ENCODE peak calls at places on chromosomes 13 and 19, in nine cellular contexts. P, K, E, D, T, Y, V, R and B are unnamed samples.

GRCh38 chr19:16897572-16898056 is 8.8 kb downstream of the F2RL3 start:
- DNase-seq in P (peak), K (no peak), E (peak), D (no peak), T (no peak), Y (no peak), V (no peak), R (no peak), B (no peak)

GRCh38 chr19:1445932-1446712 is 3.8 kb upstream of the APC2 start:
- DNase-seq in P (no peak), K (no peak), E (no peak), D (no peak), T (no peak), Y (no peak), V (no peak), R (peak), B (peak)

GRCh38 chr19:38134538-38135149 is 89.4 kb downstream of the DPF1 start:
- DNase-seq in P (peak), K (no peak), E (no peak), D (peak), T (peak), Y (no peak), V (peak), R (peak), B (peak)

GRCh38 chr19:55437410-55437809 is 5.7 kb downstream of the SHISA7 start:
- DNase-seq in P (peak), K (no peak), E (no peak), D (peak), T (no peak), Y (no peak), V (no peak), R (peak), B (peak)

GRCh38 chr19:49120868-49121267 is 1.5 kb downstream of the PPFIA3 start:
- DNase-seq in P (no peak), K (no peak), E (no peak), D (no peak), T (no peak), Y (no peak), V (no peak), R (no peak), B (peak)

GRCh38 chr13:49711218-49711863 is 20.1 kb upstream of the EBPL start:
- DNase-seq in P (peak), K (no peak), E (no peak), D (no peak), T (no peak), Y (no peak), V (no peak), R (no peak), B (no peak)

GRCh38 chr13:44044544-44045178 is 165.0 kb downstream of the LACC1 start:
- DNase-seq in P (peak), K (no peak), E (no peak), D (no peak), T (no peak), Y (no peak), V (no peak), R (no peak), B (no peak)

GRCh38 chr13:100394005-100394695 is 194.4 kb downstream of the GGACT start:
- DNase-seq in P (peak), K (no peak), E (no peak), D (no peak), T (no peak), Y (no peak), V (peak), R (no peak), B (no peak)

GRCh38 chr19:42284641-42285341 is 15.7 kb downstream of the CIC start:
- DNase-seq in P (no peak), K (peak), E (peak), D (peak), T (no peak), Y (no peak), V (no peak), R (peak), B (peak)

GRCh38 chr13:59088716-59089115 is 1075.0 kb downstream of the DIAPH3 start:
- DNase-seq in P (peak), K (no peak), E (no peak), D (no peak), T (no peak), Y (no peak), V (no peak), R (no peak), B (no peak)

GRCh38 chr13:97583884-97584497 is 150.0 kb downstream of the RAP2A start:
- DNase-seq in P (no peak), K (no peak), E (no peak), D (no peak), T (no peak), Y (no peak), V (no peak), R (no peak), B (no peak)

GRCh38 chr13:25876256-25876655 is 175.6 kb downstream of the SHISA2 start:
- DNase-seq in P (no peak), K (no peak), E (no peak), D (no peak), T (no peak), Y (no peak), V (no peak), R (no peak), B (no peak)

GRCh38 chr13:99316657-99317244 is 9.6 kb upstream of the GPR183 start:
- DNase-seq in P (no peak), K (no peak), E (no peak), D (no peak), T (no peak), Y (no peak), V (no peak), R (no peak), B (no peak)

GRCh38 chr19:19997656-19998268 is 41.5 kb downstream of the ZNF682 start:
- DNase-seq in P (no peak), K (no peak), E (peak), D (peak), T (peak), Y (peak), V (no peak), R (peak), B (peak)

GRCh38 chr13:70630247-70630646 is 522.0 kb upstream of the KLHL1 start:
- DNase-seq in P (no peak), K (no peak), E (no peak), D (peak), T (no peak), Y (no peak), V (no peak), R (no peak), B (peak)

GRCh38 chr19:2629491-2630351 is 72.8 kb downstream of the GNG7 start:
- DNase-seq in P (no peak), K (no peak), E (peak), D (no peak), T (no peak), Y (no peak), V (no peak), R (no peak), B (no peak)